ENCODE peak calls at places on chromosomes 4 and X, in five cellular contexts. U, H, A, K and T are unnamed samples.

GRCh38 chrX:49069038-49069437 is 4.8 kb downstream of the PRAF2 start:
- DNase-seq in H (no peak), U (no peak), A (no peak), K (no peak), T (no peak)

GRCh38 chr4:95095352-95095974 is 337.7 kb downstream of the BMPR1B start:
- DNase-seq in U (no peak), H (no peak), K (peak), A (no peak), T (no peak)

GRCh38 chr4:115234405-115235093 is 121.1 kb upstream of the NDST4 start:
- DNase-seq in U (no peak), A (no peak), H (no peak), K (no peak), T (no peak)

GRCh38 chr4:102809691-102810090 is 17.7 kb downstream of the UBE2D3 start:
- DNase-seq in A (no peak), H (no peak), K (no peak), U (no peak), T (no peak)

GRCh38 chr4:74203467-74203866 is 45.5 kb downstream of the MTHFD2L start:
- DNase-seq in A (no peak), H (no peak), K (no peak), U (no peak), T (no peak)

GRCh38 chrX:69501433-69501832 is 2.7 kb upstream of the NALF2 start:
- DNase-seq in K (peak), H (no peak), U (no peak), A (no peak), T (peak)

GRCh38 chr4:48556268-48556667 is 66.2 kb downstream of the ZAR1 start:
- DNase-seq in A (no peak), U (no peak), H (no peak), K (no peak), T (no peak)

GRCh38 chr4:24456431-24456830 is 127.9 kb downstream of the DHX15 start:
- DNase-seq in U (no peak), K (no peak), A (no peak), H (no peak), T (no peak)

GRCh38 chr4:26482508-26483462 is 7.5 kb downstream of the CCKAR start:
- DNase-seq in A (no peak), U (no peak), H (no peak), K (no peak), T (no peak)

GRCh38 chrX:72461766-72462165 is 110.9 kb downstream of the HDAC8 start:
- DNase-seq in H (no peak), K (peak), U (no peak), A (no peak), T (no peak)

GRCh38 chr4:127782025-127782274 is 172 bp upstream of the HSPA4L start:
- DNase-seq in H (no peak), A (peak), U (no peak), K (peak), T (peak)

GRCh38 chr4:97500423-97500822 is 642.9 kb downstream of the STPG2 start:
- DNase-seq in A (no peak), H (no peak), U (no peak), K (no peak), T (no peak)

GRCh38 chr4:38730830-38731646 is 51.8 kb downstream of the TLR10 start:
- DNase-seq in H (peak), A (peak), U (no peak), K (peak), T (peak)

GRCh38 chrX:69290327-69290726 is 125.1 kb upstream of the PJA1 start:
- DNase-seq in U (no peak), H (no peak), A (no peak), K (no peak), T (no peak)

GRCh38 chr4:168587326-168588125 is 90.7 kb downstream of the PALLD start:
- DNase-seq in A (no peak), K (no peak), H (peak), U (no peak), T (no peak)

GRCh38 chr4:150801833-150802232 is 213.3 kb downstream of the LRBA start:
- DNase-seq in A (no peak), H (no peak), K (no peak), U (no peak), T (no peak)

GRCh38 chr4:110516106-110516922 is 40.4 kb downstream of the ENPEP start:
- DNase-seq in A (no peak), U (no peak), K (peak), H (peak), T (peak)

GRCh38 chr4:158496030-158496741 is 25.5 kb upstream of the RXFP1 start:
- DNase-seq in K (peak), A (no peak), U (no peak), H (no peak), T (peak)

GRCh38 chr4:19880205-19880604 is 371.5 kb upstream of the SLIT2 start:
- DNase-seq in U (no peak), A (no peak), H (no peak), K (no peak), T (no peak)

GRCh38 chr4:52588097-52588496 is 71.0 kb downstream of the USP46 start:
- DNase-seq in U (peak), K (peak), H (no peak), A (no peak), T (no peak)

GRCh38 chrX:75181721-75182120 is 25.6 kb upstream of the ABCB7 start:
- DNase-seq in H (no peak), A (no peak), K (no peak), U (no peak), T (no peak)

GRCh38 chr4:27594917-27595316 is 734.3 kb downstream of the STIM2 start:
- DNase-seq in U (no peak), K (no peak), H (no peak), A (no peak), T (no peak)

GRCh38 chrX:16558489-16558888 is 91.5 kb upstream of the S100G start:
- DNase-seq in U (no peak), H (no peak), A (no peak), K (no peak), T (no peak)

GRCh38 chr4:167826281-167826680 is 266.1 kb upstream of the ANXA10 start:
- DNase-seq in A (no peak), H (no peak), U (no peak), K (no peak), T (no peak)

GRCh38 chr4:138330531-138330930 is 88.4 kb upstream of the SLC7A11 start:
- DNase-seq in K (no peak), U (no peak), H (no peak), A (no peak), T (no peak)

GRCh38 chr4:183081116-183081469 is 18.0 kb upstream of the WWC2 start:
- DNase-seq in A (no peak), U (peak), K (no peak), H (no peak), T (no peak)

GRCh38 chr4:164906368-164906767 is 29.4 kb downstream of the APELA start:
- DNase-seq in H (no peak), A (no peak), K (no peak), U (no peak), T (no peak)

GRCh38 chr4:25702848-25703247 is 47.2 kb downstream of the SLC34A2 start:
- DNase-seq in H (no peak), U (no peak), A (peak), K (no peak), T (no peak)

GRCh38 chr4:49217492-49217891 is 231.4 kb downstream of the CWH43 start:
- DNase-seq in K (no peak), A (no peak), U (peak), H (no peak), T (no peak)

GRCh38 chr4:176077561-176077960 is 11.9 kb downstream of the WDR17 start:
- DNase-seq in H (no peak), A (no peak), K (no peak), U (no peak), T (no peak)
- TF ChIP-seq CTCF in H (no peak), A (no peak), K (no peak), U (no peak), T (no peak)

GRCh38 chrX:261167-261857 is 19.9 kb upstream of the PLCXD1 start:
- DNase-seq in U (no peak), H (peak), K (no peak), A (no peak), T (peak)
- H3K4me3 ChIP-seq in U (no peak), H (no peak), K (no peak), A (no peak), T (no peak)

GRCh38 chr4:75338352-75338880 is 175.8 kb downstream of the RCHY1 start:
- DNase-seq in A (no peak), K (peak), H (no peak), U (no peak), T (no peak)
- TF ChIP-seq CTCF in A (no peak), K (no peak), H (no peak), U (no peak), T (no peak)

DNA sequence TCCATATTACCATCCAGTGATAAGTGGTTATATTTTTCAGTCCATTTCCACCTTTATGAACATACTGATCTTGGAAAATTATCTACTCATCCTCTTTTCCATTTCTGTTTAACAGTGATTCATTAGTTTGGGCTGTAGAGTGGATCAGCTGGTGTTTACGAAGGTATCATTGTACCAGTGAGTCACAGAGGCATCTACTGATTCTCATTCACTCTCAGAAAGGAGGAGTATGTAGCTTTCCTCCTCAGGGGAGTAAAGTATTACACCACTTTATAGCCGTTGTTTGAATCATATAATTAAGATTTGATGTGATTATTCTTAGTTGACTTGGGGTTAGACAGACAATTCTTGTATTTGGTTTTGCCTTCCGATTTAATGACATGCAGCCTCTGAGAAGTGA is 74.7 kb downstream of the GALNT7 start:
- DNase-seq in A (no peak), U (no peak), H (no peak), K (no peak), T (no peak)
- H3K4me3 ChIP-seq in A (no peak), U (no peak), H (no peak), K (no peak), T (no peak)

GRCh38 chrX:3939967-3940610 is 226.6 kb upstream of the PRKX start:
- DNase-seq in U (no peak), H (no peak), A (no peak), K (no peak), T (no peak)
- TF ChIP-seq CTCF in U (peak), H (no peak), A (peak), K (no peak), T (peak)

GRCh38 chrX:153968754-153969124 is 2.9 kb downstream of the HCFC1 start:
- DNase-seq in U (no peak), H (peak), K (no peak), A (no peak), T (no peak)
- H3K4me3 ChIP-seq in U (peak), H (peak), K (no peak), A (peak), T (peak)